ENCODE peak calls at places on chromosomes 13 and 19, in six cellular contexts. C, N, K, A, R and P are unnamed samples.

GRCh38 chr13:46797468-46798237 is 692 bp upstream of the ESD start:
- DNase-seq in K (no peak), N (no peak), C (no peak), A (no peak), R (no peak), P (peak)

GRCh38 chr19:11381535-11382369 is 2.4 kb downstream of the EPOR start:
- DNase-seq in A (peak), K (no peak), C (peak), R (peak), N (peak), P (peak)

GRCh38 chr19:1155352-1156304 is 18.4 kb downstream of the SBNO2 start:
- DNase-seq in A (no peak), N (no peak), K (no peak), C (no peak), R (no peak), P (no peak)

GRCh38 chr19:8194528-8195275 is 14.5 kb upstream of the CERS4 start:
- DNase-seq in C (peak), K (no peak), R (no peak), A (peak), N (peak), P (no peak)

GRCh38 chr13:94702181-94703041 is 9.9 kb downstream of the SOX21 start:
- DNase-seq in R (no peak), A (no peak), N (no peak), K (no peak), C (no peak), P (no peak)

GRCh38 chr19:4063369-4064072 is 3.2 kb downstream of the ZBTB7A start:
- DNase-seq in A (no peak), R (no peak), K (no peak), N (no peak), C (no peak), P (no peak)

GRCh38 chr19:54390942-54391577 is 24.2 kb upstream of the TTYH1 start:
- DNase-seq in A (no peak), N (peak), K (peak), R (peak), C (peak), P (peak)

GRCh38 chr19:8352134-8352827 is 9.2 kb upstream of the KANK3 start:
- DNase-seq in R (no peak), A (peak), N (no peak), C (no peak), K (no peak), P (no peak)

GRCh38 chr19:46080561-46080960 is 39.8 kb upstream of the IGFL4 start:
- DNase-seq in C (no peak), R (no peak), K (no peak), N (no peak), A (no peak), P (no peak)

GRCh38 chr19:18478545-18479311 is 40.8 kb upstream of the ISYNA1 start:
- DNase-seq in N (no peak), C (no peak), A (peak), R (peak), K (no peak), P (no peak)

GRCh38 chr13:30972888-30973377 is 40.5 kb downstream of the TEX26 start:
- DNase-seq in N (no peak), C (no peak), R (no peak), K (no peak), A (no peak), P (no peak)

GRCh38 chr19:29887498-29887897 is 54.5 kb upstream of the URI1 start:
- DNase-seq in N (no peak), K (no peak), C (no peak), A (no peak), R (no peak), P (no peak)

GRCh38 chr13:44197791-44198770 is 175.5 kb upstream of the SERP2 start:
- DNase-seq in K (peak), R (no peak), N (no peak), A (peak), C (no peak), P (no peak)

GRCh38 chr13:72839831-72840426 is 58.0 kb downstream of the PIBF1 start:
- DNase-seq in A (peak), N (peak), R (peak), C (no peak), K (peak), P (peak)

GRCh38 chr19:953501-954271 is 27.9 kb downstream of the ARID3A start:
- DNase-seq in N (no peak), C (no peak), A (no peak), R (peak), K (no peak), P (no peak)

GRCh38 chr13:75904012-75904411 is 267.9 kb downstream of the LMO7 start:
- DNase-seq in A (no peak), C (no peak), N (no peak), R (no peak), K (no peak), P (no peak)

GRCh38 chr19:7618771-7619510 is 10.4 kb downstream of the XAB2 start:
- DNase-seq in R (peak), N (no peak), K (no peak), A (peak), C (no peak), P (peak)

GRCh38 chr13:72062566-72062965 is 195.6 kb upstream of the DACH1 start:
- DNase-seq in N (no peak), A (no peak), R (no peak), C (no peak), K (peak), P (no peak)

GRCh38 chr19:45049073-45049736 is 10.4 kb downstream of the CLASRP start:
- DNase-seq in N (no peak), A (no peak), R (no peak), C (no peak), K (no peak), P (no peak)